ENCODE peak calls at places on chromosomes 5 and 9, in nine cellular contexts. One of them, this sample, is unnamed.

GRCh38 chr9:131748411-131748955 is 8.6 kb upstream of the RAPGEF1 start:
- DNase-seq in left ventricle myocardium inferior: no peak
- DNase-seq in endodermal cell: no peak
- DNase-seq in CD8-positive, alpha-beta T cell: no peak
- DNase-seq in GM23338: no peak
- DNase-seq in left lung: no peak
- DNase-seq in osteoblast: no peak
- DNase-seq in astrocyte: no peak
- DNase-seq in SJSA1: no peak
- DNase-seq in this sample: no peak

GRCh38 chr9:77877976-77878375 is 153.6 kb downstream of the GNAQ start:
- DNase-seq in left ventricle myocardium inferior: no peak
- DNase-seq in endodermal cell: no peak
- DNase-seq in CD8-positive, alpha-beta T cell: no peak
- DNase-seq in GM23338: no peak
- DNase-seq in left lung: no peak
- DNase-seq in osteoblast: no peak
- DNase-seq in astrocyte: no peak
- DNase-seq in SJSA1: no peak
- DNase-seq in this sample: no peak

GRCh38 chr5:78907255-78907886 is 77.7 kb downstream of the ARSB start:
- DNase-seq in left ventricle myocardium inferior: peak
- DNase-seq in endodermal cell: no peak
- DNase-seq in CD8-positive, alpha-beta T cell: no peak
- DNase-seq in GM23338: no peak
- DNase-seq in left lung: peak
- DNase-seq in osteoblast: peak
- DNase-seq in astrocyte: peak
- DNase-seq in SJSA1: peak
- DNase-seq in this sample: no peak

GRCh38 chr5:146441896-146442295 is 5.2 kb upstream of the TCERG1 start:
- DNase-seq in left ventricle myocardium inferior: no peak
- DNase-seq in endodermal cell: no peak
- DNase-seq in CD8-positive, alpha-beta T cell: no peak
- DNase-seq in GM23338: no peak
- DNase-seq in left lung: no peak
- DNase-seq in osteoblast: no peak
- DNase-seq in astrocyte: no peak
- DNase-seq in SJSA1: no peak
- DNase-seq in this sample: no peak

GRCh38 chr5:174045470-174046025 is at the start of gene NSG2:
- DNase-seq in left ventricle myocardium inferior: peak
- DNase-seq in endodermal cell: peak
- DNase-seq in CD8-positive, alpha-beta T cell: no peak
- DNase-seq in GM23338: peak
- DNase-seq in left lung: peak
- DNase-seq in osteoblast: peak
- DNase-seq in astrocyte: peak
- DNase-seq in SJSA1: peak
- DNase-seq in this sample: peak

GRCh38 chr9:124621371-124622328 is 114.5 kb upstream of the NR5A1 start:
- DNase-seq in left ventricle myocardium inferior: no peak
- DNase-seq in endodermal cell: peak
- DNase-seq in CD8-positive, alpha-beta T cell: no peak
- DNase-seq in GM23338: no peak
- DNase-seq in left lung: no peak
- DNase-seq in osteoblast: no peak
- DNase-seq in astrocyte: peak
- DNase-seq in SJSA1: peak
- DNase-seq in this sample: no peak

GRCh38 chr5:148491015-148491792 is 107.4 kb downstream of the FBXO38 start:
- DNase-seq in left ventricle myocardium inferior: no peak
- DNase-seq in endodermal cell: no peak
- DNase-seq in CD8-positive, alpha-beta T cell: no peak
- DNase-seq in GM23338: no peak
- DNase-seq in left lung: no peak
- DNase-seq in osteoblast: no peak
- DNase-seq in astrocyte: no peak
- DNase-seq in SJSA1: no peak
- DNase-seq in this sample: no peak

GRCh38 chr5:113526421-113526820 is 12.9 kb downstream of the YTHDC2 start:
- DNase-seq in left ventricle myocardium inferior: no peak
- DNase-seq in endodermal cell: no peak
- DNase-seq in CD8-positive, alpha-beta T cell: no peak
- DNase-seq in GM23338: peak
- DNase-seq in left lung: no peak
- DNase-seq in osteoblast: no peak
- DNase-seq in astrocyte: peak
- DNase-seq in SJSA1: no peak
- DNase-seq in this sample: no peak

GRCh38 chr5:90644132-90644531 is 85.5 kb downstream of the ADGRV1 start:
- DNase-seq in left ventricle myocardium inferior: no peak
- DNase-seq in endodermal cell: no peak
- DNase-seq in CD8-positive, alpha-beta T cell: no peak
- DNase-seq in GM23338: no peak
- DNase-seq in left lung: no peak
- DNase-seq in osteoblast: no peak
- DNase-seq in astrocyte: no peak
- DNase-seq in SJSA1: no peak
- DNase-seq in this sample: no peak

GRCh38 chr5:178231736-178232123 is 872 bp downstream of the PHYKPL start:
- DNase-seq in left ventricle myocardium inferior: no peak
- DNase-seq in endodermal cell: no peak
- DNase-seq in CD8-positive, alpha-beta T cell: no peak
- DNase-seq in GM23338: no peak
- DNase-seq in left lung: no peak
- DNase-seq in osteoblast: peak
- DNase-seq in astrocyte: no peak
- DNase-seq in SJSA1: no peak
- DNase-seq in this sample: no peak

GRCh38 chr9:89059925-89060506 is 68.7 kb downstream of the S1PR3 start:
- DNase-seq in left ventricle myocardium inferior: no peak
- DNase-seq in endodermal cell: no peak
- DNase-seq in CD8-positive, alpha-beta T cell: no peak
- DNase-seq in GM23338: no peak
- DNase-seq in left lung: no peak
- DNase-seq in osteoblast: no peak
- DNase-seq in astrocyte: no peak
- DNase-seq in SJSA1: no peak
- DNase-seq in this sample: no peak

GRCh38 chr5:2697446-2698200 is 53.9 kb downstream of the IRX2 start:
- DNase-seq in left ventricle myocardium inferior: no peak
- DNase-seq in endodermal cell: no peak
- DNase-seq in CD8-positive, alpha-beta T cell: no peak
- DNase-seq in GM23338: no peak
- DNase-seq in left lung: no peak
- DNase-seq in osteoblast: no peak
- DNase-seq in astrocyte: peak
- DNase-seq in SJSA1: peak
- DNase-seq in this sample: no peak

GRCh38 chr9:81490605-81491331 is 198.6 kb downstream of the TLE1 start:
- DNase-seq in left ventricle myocardium inferior: no peak
- DNase-seq in endodermal cell: no peak
- DNase-seq in CD8-positive, alpha-beta T cell: no peak
- DNase-seq in GM23338: no peak
- DNase-seq in left lung: no peak
- DNase-seq in osteoblast: peak
- DNase-seq in astrocyte: peak
- DNase-seq in SJSA1: no peak
- DNase-seq in this sample: no peak

DNA sequence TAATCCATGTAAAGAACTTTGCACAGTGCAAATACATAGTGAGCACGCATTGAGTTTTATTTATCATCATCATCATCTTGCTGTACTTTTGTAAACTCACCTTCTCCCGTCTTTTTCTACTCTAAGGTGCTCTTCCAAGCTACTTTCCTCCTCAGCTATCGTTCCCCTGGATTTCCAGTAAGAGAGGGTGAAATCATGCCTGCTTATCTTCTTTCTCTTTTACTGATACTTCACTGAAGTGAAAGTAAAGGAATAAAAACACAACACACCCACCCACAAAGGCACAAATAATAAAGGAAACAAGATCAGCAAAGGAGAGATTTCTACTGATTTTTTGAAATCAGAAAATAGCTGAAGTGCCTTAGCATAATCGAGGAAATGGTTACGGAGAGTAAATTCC is 509.9 kb downstream of the RAB3C start:
- DNase-seq in left ventricle myocardium inferior: no peak
- DNase-seq in endodermal cell: no peak
- DNase-seq in CD8-positive, alpha-beta T cell: no peak
- DNase-seq in GM23338: no peak
- DNase-seq in left lung: no peak
- DNase-seq in osteoblast: no peak
- DNase-seq in astrocyte: no peak
- DNase-seq in SJSA1: no peak
- DNase-seq in this sample: no peak
- H3K27ac ChIP-seq in left ventricle myocardium inferior: peak
- H3K27ac ChIP-seq in endodermal cell: no peak
- H3K27ac ChIP-seq in CD8-positive, alpha-beta T cell: no peak
- H3K27ac ChIP-seq in GM23338: no peak
- H3K27ac ChIP-seq in left lung: peak
- H3K27ac ChIP-seq in osteoblast: peak
- H3K27ac ChIP-seq in astrocyte: no peak
- H3K27ac ChIP-seq in SJSA1: no peak
- H3K27ac ChIP-seq in this sample: no peak

GRCh38 chr5:172910828-172911627 is 48.2 kb upstream of the RPL26L1 start:
- DNase-seq in left ventricle myocardium inferior: peak
- DNase-seq in endodermal cell: peak
- DNase-seq in CD8-positive, alpha-beta T cell: peak
- DNase-seq in GM23338: peak
- DNase-seq in left lung: peak
- DNase-seq in osteoblast: peak
- DNase-seq in astrocyte: peak
- DNase-seq in SJSA1: peak
- DNase-seq in this sample: no peak
- H3K27ac ChIP-seq in left ventricle myocardium inferior: peak
- H3K27ac ChIP-seq in endodermal cell: no peak
- H3K27ac ChIP-seq in CD8-positive, alpha-beta T cell: no peak
- H3K27ac ChIP-seq in GM23338: no peak
- H3K27ac ChIP-seq in left lung: peak
- H3K27ac ChIP-seq in osteoblast: peak
- H3K27ac ChIP-seq in astrocyte: peak
- H3K27ac ChIP-seq in SJSA1: peak
- H3K27ac ChIP-seq in this sample: no peak

GRCh38 chr5:14491505-14491904 is 90.1 kb upstream of the OTULINL start:
- DNase-seq in left ventricle myocardium inferior: no peak
- DNase-seq in endodermal cell: no peak
- DNase-seq in CD8-positive, alpha-beta T cell: no peak
- DNase-seq in GM23338: no peak
- DNase-seq in left lung: no peak
- DNase-seq in osteoblast: peak
- DNase-seq in astrocyte: peak
- DNase-seq in SJSA1: no peak
- DNase-seq in this sample: no peak
- H3K27ac ChIP-seq in left ventricle myocardium inferior: peak
- H3K27ac ChIP-seq in endodermal cell: no peak
- H3K27ac ChIP-seq in CD8-positive, alpha-beta T cell: no peak
- H3K27ac ChIP-seq in GM23338: no peak
- H3K27ac ChIP-seq in left lung: no peak
- H3K27ac ChIP-seq in osteoblast: peak
- H3K27ac ChIP-seq in astrocyte: peak
- H3K27ac ChIP-seq in SJSA1: peak
- H3K27ac ChIP-seq in this sample: no peak

GRCh38 chr5:40838076-40838475 is 3.1 kb upstream of the RPL37 start:
- DNase-seq in left ventricle myocardium inferior: no peak
- DNase-seq in endodermal cell: no peak
- DNase-seq in CD8-positive, alpha-beta T cell: no peak
- DNase-seq in GM23338: no peak
- DNase-seq in left lung: no peak
- DNase-seq in osteoblast: no peak
- DNase-seq in astrocyte: no peak
- DNase-seq in SJSA1: no peak
- DNase-seq in this sample: no peak

GRCh38 chr5:40842351-40842750 is 1.2 kb downstream of the CARD6 start:
- DNase-seq in left ventricle myocardium inferior: no peak
- DNase-seq in endodermal cell: no peak
- DNase-seq in CD8-positive, alpha-beta T cell: no peak
- DNase-seq in GM23338: no peak
- DNase-seq in left lung: no peak
- DNase-seq in osteoblast: peak
- DNase-seq in astrocyte: no peak
- DNase-seq in SJSA1: no peak
- DNase-seq in this sample: no peak

GRCh38 chr5:40844565-40844964 is 3.4 kb downstream of the CARD6 start:
- DNase-seq in left ventricle myocardium inferior: no peak
- DNase-seq in endodermal cell: no peak
- DNase-seq in CD8-positive, alpha-beta T cell: no peak
- DNase-seq in GM23338: no peak
- DNase-seq in left lung: no peak
- DNase-seq in osteoblast: no peak
- DNase-seq in astrocyte: no peak
- DNase-seq in SJSA1: no peak
- DNase-seq in this sample: no peak

GRCh38 chr5:40846371-40846770 is 5.2 kb downstream of the CARD6 start:
- DNase-seq in left ventricle myocardium inferior: no peak
- DNase-seq in endodermal cell: peak
- DNase-seq in CD8-positive, alpha-beta T cell: no peak
- DNase-seq in GM23338: no peak
- DNase-seq in left lung: no peak
- DNase-seq in osteoblast: no peak
- DNase-seq in astrocyte: no peak
- DNase-seq in SJSA1: no peak
- DNase-seq in this sample: no peak

DNA sequence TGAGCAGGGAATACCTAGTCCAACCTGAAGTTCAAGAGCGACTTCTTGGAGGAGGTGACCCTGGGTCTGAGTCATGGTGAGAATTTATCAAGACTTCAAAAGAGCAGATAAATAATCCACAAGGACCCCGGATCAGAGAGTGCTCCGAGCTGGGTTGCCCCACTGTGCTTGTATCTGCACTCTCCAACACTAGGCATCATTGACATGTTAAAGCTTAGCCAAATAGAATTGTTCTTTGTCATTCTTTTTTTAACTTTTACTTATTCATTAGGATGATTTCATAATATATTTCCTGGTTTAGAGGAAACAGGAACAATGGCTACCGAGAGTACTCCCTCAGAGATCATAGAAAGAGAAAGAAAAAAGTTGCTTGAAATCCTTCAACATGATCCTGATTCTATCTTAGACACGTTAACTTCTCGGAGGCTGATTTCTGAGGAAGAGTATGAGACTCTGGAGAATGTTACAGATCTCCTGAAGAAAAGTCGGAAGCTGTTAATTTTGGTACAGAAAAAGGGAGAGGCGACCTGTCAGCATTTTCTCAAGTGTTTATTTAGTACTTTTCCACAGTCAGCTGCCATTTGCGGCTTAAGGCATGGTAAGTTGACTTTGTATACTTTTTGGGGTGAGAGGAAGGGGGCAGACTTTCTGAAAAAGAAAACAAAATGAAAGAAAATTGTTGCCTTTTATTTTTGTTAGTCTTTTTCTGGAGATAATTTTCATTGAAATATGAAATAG is at the start of gene CARD6:
- DNase-seq in left ventricle myocardium inferior: no peak
- DNase-seq in endodermal cell: no peak
- DNase-seq in CD8-positive, alpha-beta T cell: no peak
- DNase-seq in GM23338: no peak
- DNase-seq in left lung: no peak
- DNase-seq in osteoblast: no peak
- DNase-seq in astrocyte: no peak
- DNase-seq in SJSA1: peak
- DNase-seq in this sample: no peak
- H3K27ac ChIP-seq in left ventricle myocardium inferior: peak
- H3K27ac ChIP-seq in endodermal cell: no peak
- H3K27ac ChIP-seq in CD8-positive, alpha-beta T cell: peak
- H3K27ac ChIP-seq in GM23338: no peak
- H3K27ac ChIP-seq in left lung: peak
- H3K27ac ChIP-seq in osteoblast: peak
- H3K27ac ChIP-seq in astrocyte: peak
- H3K27ac ChIP-seq in SJSA1: peak
- H3K27ac ChIP-seq in this sample: no peak